ENCODE peak calls at places on chromosome 21, in nine cellular contexts. Y, S, K, V, Z, Q, F, J and X are unnamed samples.

GRCh38 chr21:18986197-18986596 is 582.6 kb upstream of the TMPRSS15 start:
- DNase-seq in Y (no peak), S (no peak), K (no peak), V (no peak), Z (no peak), Q (no peak), F (no peak), J (no peak), X (no peak)

GRCh38 chr21:16186742-16187141 is 457.0 kb downstream of the USP25 start:
- DNase-seq in Y (no peak), S (no peak), K (no peak), V (no peak), Z (no peak), Q (no peak), F (no peak), J (no peak), X (no peak)

GRCh38 chr21:24658926-24659325 is 948.4 kb downstream of the MRPL39 start:
- DNase-seq in Y (no peak), S (no peak), K (no peak), V (no peak), Z (no peak), Q (no peak), F (no peak), J (no peak), X (no peak)

GRCh38 chr21:14815001-14815400 is 249.8 kb downstream of the NRIP1 start:
- DNase-seq in Y (no peak), S (no peak), K (no peak), V (no peak), Z (no peak), Q (no peak), F (no peak), J (no peak), X (no peak)

GRCh38 chr21:34669149-34669879 is 520 bp downstream of the CLIC6 start:
- DNase-seq in Y (peak; percentile 43), S (no peak), K (peak; percentile 15), V (peak; percentile 26), Z (no peak), Q (no peak), F (no peak), J (no peak), X (peak; percentile 60)

GRCh38 chr21:39809936-39810335 is 57.3 kb upstream of the PCP4 start:
- DNase-seq in Y (no peak), S (no peak), K (no peak), V (no peak), Z (no peak), Q (no peak), F (no peak), J (no peak), X (no peak)

GRCh38 chr21:39180429-39181019 is 2.7 kb downstream of the PSMG1 start:
- DNase-seq in Y (no peak), S (no peak), K (no peak), V (no peak), Z (no peak), Q (peak; percentile 9), F (no peak), J (no peak), X (peak; percentile 24)

GRCh38 chr21:14321042-14321441 is 61.9 kb downstream of the HSPA13 start:
- DNase-seq in Y (no peak), S (no peak), K (no peak), V (no peak), Z (no peak), Q (no peak), F (peak; percentile 3), J (no peak), X (no peak)

GRCh38 chr21:21971384-21971783 is 973.2 kb downstream of the NCAM2 start:
- DNase-seq in Y (no peak), S (no peak), K (no peak), V (no peak), Z (no peak), Q (no peak), F (no peak), J (no peak), X (no peak)

DNA sequence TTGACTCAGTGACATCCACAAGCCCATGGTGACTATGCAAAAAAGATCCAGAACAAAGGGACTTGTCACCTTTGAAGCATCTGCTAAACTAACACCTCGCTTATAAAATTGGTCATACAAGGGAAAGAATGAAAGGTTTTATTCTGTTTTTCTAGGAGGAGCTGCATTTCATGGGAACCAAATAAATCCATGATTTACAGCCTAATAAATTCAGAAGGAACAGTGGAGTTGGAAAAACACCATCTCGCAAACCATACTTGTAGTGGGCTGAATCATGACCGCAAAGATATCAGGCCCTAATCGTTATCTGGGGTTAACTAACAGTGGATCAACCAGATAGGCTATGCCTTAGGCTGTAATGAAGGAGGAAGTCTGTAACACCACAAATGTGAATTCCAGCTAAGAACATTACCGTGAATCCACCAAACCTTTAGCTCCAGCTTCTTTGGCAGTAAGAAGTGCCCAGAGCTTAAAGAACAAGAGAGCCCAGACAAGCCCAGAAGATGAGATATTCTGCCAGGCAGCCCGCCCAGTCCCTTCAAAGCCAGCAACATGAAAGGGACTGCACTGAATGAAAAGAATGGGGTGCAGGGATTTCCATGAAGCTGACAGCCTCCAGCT is 27.4 kb downstream of the RSPH1 start:
- DNase-seq in Y (no peak), S (peak; percentile 13), K (no peak), V (no peak), Z (no peak), Q (no peak), F (no peak), J (no peak), X (no peak)
- H3K27ac ChIP-seq in Y (no peak overlapping the region), S (no peak overlapping the region), K (no peak overlapping the region), V (no peak overlapping the region), Z (no peak overlapping the region), Q (no peak overlapping the region), F (no peak overlapping the region), J (no peak overlapping the region), X (no peak overlapping the region)

GRCh38 chr21:46634966-46635323 is 529 bp upstream of the PRMT2 start:
- DNase-seq in Y (no peak), S (no peak), K (no peak), V (peak; percentile 80), Z (no peak), Q (peak; percentile 79), F (peak; percentile 69), J (no peak), X (peak; percentile 95)

GRCh38 chr21:46634427-46634826 is 1.0 kb upstream of the PRMT2 start:
- DNase-seq in Y (no peak), S (no peak), K (no peak), V (no peak), Z (no peak), Q (no peak), F (no peak), J (no peak), X (no peak)

GRCh38 chr21:46635324-46636180 is at the start of gene PRMT2:
- DNase-seq in Y (peak; percentile 100), S (peak; percentile 98), K (peak; percentile 98), V (peak; percentile 100), Z (peak; percentile 96), Q (peak; percentile 96), F (peak; percentile 100), J (peak; percentile 95), X (peak; percentile 95)

GRCh38 chr21:46636181-46636512 is 673 bp downstream of the PRMT2 start:
- DNase-seq in Y (no peak), S (no peak), K (no peak), V (no peak), Z (no peak), Q (no peak), F (no peak), J (no peak), X (no peak)

DNA sequence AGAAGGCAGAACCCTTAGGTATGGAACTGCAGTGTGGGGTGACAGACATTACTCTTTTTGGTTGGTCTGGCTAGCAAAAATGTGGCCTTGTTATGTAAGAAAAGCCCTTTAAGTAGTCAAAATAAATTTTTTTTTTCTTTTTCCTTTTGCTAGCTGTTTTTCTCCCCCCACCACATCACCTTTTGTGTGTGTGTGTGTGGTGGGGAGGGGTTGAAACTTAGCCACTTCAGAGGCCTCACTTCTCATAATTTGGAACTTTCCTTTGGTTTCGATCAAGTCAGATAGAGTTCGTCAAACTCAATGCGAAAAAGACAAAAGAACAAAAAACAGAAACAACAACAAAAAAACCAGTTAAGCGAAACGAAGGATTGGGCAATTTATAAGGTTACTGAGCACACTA is 1.9 kb upstream of the PRMT2 start:
- DNase-seq in Y (no peak), S (no peak), K (peak; percentile 39), V (no peak), Z (no peak), Q (no peak), F (no peak), J (no peak), X (no peak)
- H3K27ac ChIP-seq in Y (no peak overlapping the region), S (no peak overlapping the region), K (peak overlapping the region; percentile 57), V (no peak overlapping the region), Z (no peak overlapping the region), Q (no peak overlapping the region), F (no peak overlapping the region), J (peak overlapping the region; percentile 98), X (peak overlapping the region; percentile 96)

GRCh38 chr21:33588485-33589335 is at the start of gene DONSON:
- DNase-seq in Y (peak; percentile 97), S (peak; percentile 89), K (peak; percentile 87), V (peak; percentile 99), Z (peak; percentile 87), Q (peak; percentile 83), F (peak; percentile 96), J (peak; percentile 83), X (peak; percentile 89)
- H3K27ac ChIP-seq in Y (peak within 1 kb of the TSS; percentile 80), S (peak within 1 kb of the TSS; percentile 80), K (peak within 1 kb of the TSS; percentile 61), V (peak within 1 kb of the TSS; percentile 83), Z (peak within 1 kb of the TSS; percentile 90), Q (peak within 1 kb of the TSS; percentile 92), F (peak within 1 kb of the TSS; percentile 82), J (peak within 1 kb of the TSS; percentile 69), X (peak within 1 kb of the TSS; percentile 90)

DNA sequence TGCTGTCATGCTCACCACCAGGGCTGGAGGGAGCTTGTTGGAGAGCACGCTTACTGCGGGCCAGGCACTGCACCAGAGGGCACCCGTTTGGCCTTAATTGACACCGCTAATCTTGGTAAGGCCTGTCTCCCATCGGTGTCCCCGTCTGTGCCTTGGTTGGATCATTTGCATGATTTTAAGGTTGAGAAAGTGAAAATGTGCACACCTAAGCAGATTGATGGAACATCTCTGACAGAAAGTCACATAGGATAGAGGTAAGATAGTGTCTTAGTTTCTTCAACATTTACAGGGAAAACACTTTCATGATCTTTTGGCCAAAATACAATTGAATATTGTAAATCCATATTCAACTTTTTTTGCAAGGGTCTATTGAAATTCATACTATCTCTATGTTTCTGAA is 255.5 kb downstream of the KCNJ6 start:
- DNase-seq in Y (no peak), S (no peak), K (no peak), V (no peak), Z (no peak), Q (no peak), F (no peak), J (no peak), X (no peak)
- H3K27ac ChIP-seq in Y (no peak overlapping the region), S (no peak overlapping the region), K (no peak overlapping the region), V (no peak overlapping the region), Z (no peak overlapping the region), Q (peak overlapping the region; percentile 75), F (no peak overlapping the region), J (no peak overlapping the region), X (no peak overlapping the region)

GRCh38 chr21:36325373-36326010 is 5.5 kb downstream of the MORC3 start:
- DNase-seq in Y (no peak), S (no peak), K (no peak), V (no peak), Z (no peak), Q (no peak), F (peak; percentile 59), J (no peak), X (no peak)

GRCh38 chr21:36330904-36331303 is 10.9 kb downstream of the MORC3 start:
- DNase-seq in Y (no peak), S (no peak), K (peak; percentile 50), V (peak; percentile 61), Z (peak; percentile 41), Q (peak; percentile 53), F (peak; percentile 44), J (no peak), X (peak; percentile 62)
- H3K27ac ChIP-seq in Y (no peak overlapping the region), S (no peak overlapping the region), K (no peak overlapping the region), V (no peak overlapping the region), Z (no peak overlapping the region), Q (no peak overlapping the region), F (no peak overlapping the region), J (no peak overlapping the region), X (no peak overlapping the region)